ENCODE peak calls at places on chromosomes 1 and 21, in six cellular contexts. Y, J, X, G, L and Z are unnamed samples.

GRCh38 chr1:73401666-73402065 is 796.3 kb downstream of the LRRIQ3 start:
- DNase-seq in Y (no peak), J (no peak), X (no peak), G (no peak), L (no peak), Z (no peak)

GRCh38 chr1:65319754-65320153 is 10.4 kb downstream of the DNAJC6 start:
- DNase-seq in Y (no peak), J (no peak), X (no peak), G (no peak), L (no peak), Z (no peak)

GRCh38 chr21:16425297-16425696 is 695.5 kb downstream of the USP25 start:
- DNase-seq in Y (no peak), J (no peak), X (no peak), G (no peak), L (no peak), Z (no peak)

GRCh38 chr21:46633561-46633960 is 1.9 kb upstream of the PRMT2 start:
- DNase-seq in Y (no peak), J (no peak), X (no peak), G (no peak), L (no peak), Z (no peak)

GRCh38 chr1:154326546-154327465 is 1.5 kb downstream of the ATP8B2 start:
- DNase-seq in Y (peak), J (no peak), X (peak), G (peak), L (peak), Z (no peak)

GRCh38 chr1:53606197-53607095 is 132.5 kb downstream of the GLIS1 start:
- DNase-seq in Y (no peak), J (no peak), X (no peak), G (no peak), L (no peak), Z (no peak)

GRCh38 chr1:97647776-97648175 is 273.1 kb downstream of the DPYD start:
- DNase-seq in Y (no peak), J (no peak), X (peak), G (no peak), L (peak), Z (no peak)

GRCh38 chr1:25548601-25549000 is 5.2 kb downstream of the LDLRAP1 start:
- DNase-seq in Y (no peak), J (no peak), X (no peak), G (no peak), L (no peak), Z (no peak)

GRCh38 chr1:197519741-197520334 is 251.8 kb downstream of the CRB1 start:
- DNase-seq in Y (no peak), J (no peak), X (peak), G (no peak), L (no peak), Z (no peak)

GRCh38 chr1:223657978-223658377 is 7.5 kb downstream of the CAPN8 start:
- DNase-seq in Y (no peak), J (no peak), X (no peak), G (no peak), L (no peak), Z (no peak)

GRCh38 chr1:167617100-167617949 is 12.7 kb upstream of the RCSD1 start:
- DNase-seq in Y (no peak), J (peak), X (peak), G (no peak), L (no peak), Z (peak)

GRCh38 chr1:170164103-170164763 is 18.5 kb downstream of the NTMT2 start:
- DNase-seq in Y (no peak), J (no peak), X (no peak), G (no peak), L (no peak), Z (no peak)

GRCh38 chr1:38009088-38009840 is 3.3 kb upstream of the UTP11 start:
- DNase-seq in Y (no peak), J (no peak), X (peak), G (no peak), L (peak), Z (no peak)

GRCh38 chr1:58502519-58502918 is 44.0 kb downstream of the OMA1 start:
- DNase-seq in Y (no peak), J (no peak), X (no peak), G (no peak), L (no peak), Z (no peak)

GRCh38 chr1:42333662-42334239 is 1.3 kb downstream of the FOXJ3 start:
- DNase-seq in Y (no peak), J (no peak), X (no peak), G (no peak), L (no peak), Z (no peak)

GRCh38 chr1:226405411-226405988 is 2.4 kb downstream of the PARP1 start:
- DNase-seq in Y (no peak), J (no peak), X (no peak), G (no peak), L (no peak), Z (no peak)

GRCh38 chr21:45624356-45624854 is 19.1 kb upstream of the PCBP3 start:
- DNase-seq in Y (no peak), J (no peak), X (no peak), G (no peak), L (no peak), Z (no peak)

GRCh38 chr21:44579833-44580144 is 615 bp downstream of the KRTAP10-5 start:
- DNase-seq in Y (no peak), J (no peak), X (no peak), G (no peak), L (no peak), Z (no peak)

GRCh38 chr1:22018583-22019559 is 17.4 kb downstream of the CELA3A start:
- DNase-seq in Y (no peak), J (peak), X (peak), G (no peak), L (peak), Z (peak)

GRCh38 chr21:32499249-32500055 is 85.9 kb downstream of the TCP10L start:
- DNase-seq in Y (no peak), J (peak), X (peak), G (no peak), L (no peak), Z (no peak)

GRCh38 chr21:17536381-17536780 is 23.5 kb downstream of the CXADR start:
- DNase-seq in Y (no peak), J (no peak), X (no peak), G (no peak), L (no peak), Z (no peak)

GRCh38 chr1:47676311-47677054 is 238.6 kb downstream of the FOXD2 start:
- DNase-seq in Y (no peak), J (no peak), X (no peak), G (peak), L (no peak), Z (no peak)

GRCh38 chr1:164440222-164440621 is 118.8 kb upstream of the PBX1 start:
- DNase-seq in Y (peak), J (no peak), X (peak), G (no peak), L (no peak), Z (no peak)

GRCh38 chr1:62436039-62436465 is 797 bp upstream of the USP1 start:
- DNase-seq in Y (no peak), J (no peak), X (no peak), G (no peak), L (no peak), Z (no peak)

GRCh38 chr1:3564921-3565831 is 46.1 kb downstream of the MEGF6 start:
- DNase-seq in Y (peak), J (no peak), X (no peak), G (no peak), L (no peak), Z (no peak)